ENCODE peak calls at places on chromosome 12, in four cellular contexts. I is AG10803, A is dermis microvascular lymphatic vessel endothelial cell, H is fibroblast of gingiva. G is an unnamed sample.

GRCh38 chr12:52044284-52044983 is 6.8 kb upstream of the NR4A1 start:
- DNase-seq in I (peak; percentile 98), A (peak; percentile 79), H (peak; percentile 96), G (peak; percentile 53)

GRCh38 chr12:119398190-119398589 is 63.7 kb downstream of the CCDC60 start:
- DNase-seq in I (no peak), A (no peak), H (no peak), G (no peak)

GRCh38 chr12:75705749-75706719 is 194.6 kb upstream of the KRR1 start:
- DNase-seq in I (peak; percentile 88), A (peak; percentile 98), H (peak; percentile 98), G (peak; percentile 97)

GRCh38 chr12:559907-560455 is 100.2 kb downstream of the B4GALNT3 start:
- DNase-seq in I (no peak), A (no peak), H (no peak), G (no peak)

GRCh38 chr12:133226690-133227089 is 9.0 kb downstream of the ANHX start:
- DNase-seq in I (no peak), A (no peak), H (no peak), G (no peak)

GRCh38 chr12:117072736-117073475 is 26.3 kb downstream of the TESC start:
- DNase-seq in I (no peak), A (no peak), H (no peak), G (no peak)

GRCh38 chr12:28033538-28033915 is 61.0 kb upstream of the PTHLH start:
- DNase-seq in I (peak; percentile 47), A (no peak), H (no peak), G (no peak)

GRCh38 chr12:88982694-88983093 is 369.6 kb downstream of the DUSP6 start:
- DNase-seq in I (no peak), A (no peak), H (no peak), G (no peak)

GRCh38 chr12:116146386-116146785 is 131.1 kb downstream of the MED13L start:
- DNase-seq in I (no peak), A (no peak), H (no peak), G (no peak)

GRCh38 chr12:52788876-52789636 is 6.9 kb downstream of the KRT3 start:
- DNase-seq in I (no peak), A (no peak), H (no peak), G (no peak)

GRCh38 chr12:85568395-85569103 is 267.7 kb downstream of the RASSF9 start:
- DNase-seq in I (no peak), A (no peak), H (no peak), G (no peak)

GRCh38 chr12:24751181-24751580 is 197.7 kb downstream of the BCAT1 start:
- DNase-seq in I (no peak), A (no peak), H (no peak), G (no peak)

GRCh38 chr12:28253175-28253641 is 63.0 kb downstream of the CCDC91 start:
- DNase-seq in I (no peak), A (no peak), H (peak; percentile 45), G (no peak)

GRCh38 chr12:60494249-60494648 is 898.4 kb downstream of the SLC16A7 start:
- DNase-seq in I (peak; percentile 67), A (peak; percentile 40), H (peak; percentile 49), G (no peak)

GRCh38 chr12:104877107-104877705 is 80.9 kb downstream of the SLC41A2 start:
- DNase-seq in I (peak; percentile 49), A (peak; percentile 57), H (peak; percentile 35), G (no peak)

GRCh38 chr12:98863167-98863566 is 218.1 kb downstream of the APAF1 start:
- DNase-seq in I (no peak), A (no peak), H (no peak), G (no peak)

G was measured in pulmonary artery endothelial cell.